ENCODE peak calls at places on chromosomes 12 and 14, in four cellular contexts. R, T, E and Y are unnamed samples.

GRCh38 chr14:68682166-68683103 is 110.4 kb downstream of the ZFP36L1 start:
- DNase-seq in R (peak; percentile 95), T (no peak), E (peak; percentile 89), Y (peak; percentile 71)

GRCh38 chr14:68408680-68409079 is 384.2 kb downstream of the ZFP36L1 start:
- DNase-seq in R (peak; percentile 63), T (no peak), E (peak; percentile 53), Y (no peak)

GRCh38 chr12:48069253-48069652 is 36.6 kb downstream of the SENP1 start:
- DNase-seq in R (peak; percentile 35), T (no peak), E (no peak), Y (no peak)

GRCh38 chr14:30185832-30186231 is 258.2 kb upstream of the PRKD1 start:
- DNase-seq in R (no peak), T (no peak), E (no peak), Y (no peak)

GRCh38 chr12:116603516-116603915 is 44.3 kb downstream of the MAP1LC3B2 start:
- DNase-seq in R (no peak), T (peak; percentile 22), E (no peak), Y (no peak)

GRCh38 chr12:12880537-12880936 is 10.8 kb upstream of the GPRC5A start:
- DNase-seq in R (no peak), T (no peak), E (no peak), Y (no peak)

GRCh38 chr12:47155457-47156166 is 75.9 kb upstream of the AMIGO2 start:
- DNase-seq in R (no peak), T (no peak), E (no peak), Y (no peak)

GRCh38 chr14:54108481-54109471 is 152.2 kb upstream of the BMP4 start:
- DNase-seq in R (peak; percentile 100), T (no peak), E (no peak), Y (no peak)

GRCh38 chr14:33184587-33184986 is 245.9 kb downstream of the NPAS3 start:
- DNase-seq in R (peak; percentile 53), T (peak; percentile 26), E (no peak), Y (no peak)

GRCh38 chr12:15227004-15227679 is 5.9 kb upstream of the RERG start:
- DNase-seq in R (peak; percentile 67), T (peak; percentile 68), E (peak; percentile 32), Y (peak; percentile 67)

GRCh38 chr12:120115692-120116442 is 686 bp downstream of the RAB35 start:
- DNase-seq in R (peak; percentile 36), T (no peak), E (peak; percentile 70), Y (peak; percentile 58)

GRCh38 chr14:41605550-41606248 is 977 bp upstream of the LRFN5 start:
- DNase-seq in R (no peak), T (peak; percentile 75), E (no peak), Y (peak; percentile 56)

GRCh38 chr12:55073043-55074022 is 52.9 kb upstream of the OR9K2 start:
- DNase-seq in R (peak; percentile 81), T (peak; percentile 88), E (peak; percentile 86), Y (peak; percentile 87)

GRCh38 chr12:122984612-122985358 is 4.3 kb downstream of the ARL6IP4 start:
- DNase-seq in R (no peak), T (no peak), E (no peak), Y (no peak)

GRCh38 chr12:6067152-6067916 is 57.1 kb downstream of the VWF start:
- DNase-seq in R (peak; percentile 75), T (peak; percentile 72), E (no peak), Y (peak; percentile 60)

GRCh38 chr14:106277503-106277902 is 751.1 kb downstream of the TMEM121 start:
- DNase-seq in R (no peak), T (no peak), E (peak; percentile 41), Y (no peak)

GRCh38 chr12:101823891-101824290 is 6.9 kb downstream of the GNPTAB start:
- DNase-seq in R (peak; percentile 64), T (peak; percentile 70), E (peak; percentile 93), Y (peak; percentile 23)

GRCh38 chr12:75579552-75579951 is 68.1 kb upstream of the KRR1 start:
- DNase-seq in R (no peak), T (no peak), E (no peak), Y (no peak)

GRCh38 chr14:77799863-77800730 is at the start of gene ADCK1:
- DNase-seq in R (peak; percentile 79), T (peak; percentile 89), E (peak; percentile 91), Y (peak; percentile 92)

GRCh38 chr14:26966942-26967341 is 369.1 kb upstream of the NOVA1 start:
- DNase-seq in R (peak; percentile 9), T (no peak), E (no peak), Y (peak; percentile 4)

GRCh38 chr14:75126679-75127473 is at the start of gene NEK9:
- DNase-seq in R (peak; percentile 80), T (peak; percentile 65), E (peak; percentile 92), Y (peak; percentile 70)

GRCh38 chr14:74669846-74670245 is 43.0 kb downstream of the AREL1 start:
- DNase-seq in R (no peak), T (no peak), E (no peak), Y (no peak)

GRCh38 chr12:25293596-25293995 is 42.9 kb upstream of the KRAS start:
- DNase-seq in R (no peak), T (no peak), E (no peak), Y (no peak)

GRCh38 chr12:24838531-24838950 is 110.4 kb downstream of the BCAT1 start:
- DNase-seq in R (no peak), T (no peak), E (no peak), Y (peak; percentile 50)

GRCh38 chr14:104752338-104752734 is 611 bp upstream of the SIVA1 start:
- DNase-seq in R (no peak), T (no peak), E (no peak), Y (no peak)

GRCh38 chr12:52772727-52773126 is 4.4 kb downstream of the KRT76 start:
- DNase-seq in R (no peak), T (no peak), E (no peak), Y (no peak)

GRCh38 chr14:32329146-32329545 is at the start of gene AKAP6:
- DNase-seq in R (no peak), T (peak; percentile 84), E (no peak), Y (no peak)

GRCh38 chr14:69090187-69090789 is 62.6 kb downstream of the DCAF5 start:
- DNase-seq in R (peak; percentile 82), T (peak; percentile 34), E (peak; percentile 33), Y (peak; percentile 63)

GRCh38 chr12:25903603-25904245 is 54.8 kb upstream of the RASSF8 start:
- DNase-seq in R (no peak), T (no peak), E (no peak), Y (no peak)

GRCh38 chr12:104137175-104137901 is 672 bp downstream of the NFYB start:
- DNase-seq in R (peak; percentile 47), T (peak; percentile 69), E (peak; percentile 74), Y (peak; percentile 46)

GRCh38 chr14:24289649-24290283 is 9.8 kb downstream of the DHRS1 start:
- DNase-seq in R (no peak), T (no peak), E (no peak), Y (no peak)

DNA sequence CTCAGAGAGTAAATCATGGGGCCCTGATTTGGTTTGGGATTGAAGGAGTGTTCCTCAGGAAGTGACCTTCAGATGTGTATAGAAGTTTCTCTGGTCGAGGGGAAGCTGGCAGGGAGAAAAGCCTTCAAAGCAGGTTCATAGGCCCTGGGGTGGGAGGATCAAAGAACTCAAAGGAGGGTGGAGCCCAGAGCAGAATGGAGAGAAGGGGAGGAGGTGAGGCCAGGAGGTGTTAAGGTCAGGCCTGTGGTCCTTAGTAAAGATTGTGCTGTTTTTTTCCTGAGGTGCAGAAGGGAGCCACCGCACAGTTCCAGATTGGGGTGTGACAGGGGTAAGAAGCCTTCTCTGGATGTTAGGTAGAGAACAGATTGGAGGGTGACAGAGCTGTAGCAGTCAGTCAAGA is 9.7 kb upstream of the CFAP251 start:
- DNase-seq in R (no peak), T (no peak), E (no peak), Y (no peak)
- H2AFZ ChIP-seq in R (no peak overlapping the region), T (no peak overlapping the region), E (no peak overlapping the region), Y (no peak overlapping the region)

GRCh38 chr14:95535226-95536021 is 574 bp downstream of the GLRX5 start:
- DNase-seq in R (no peak), T (peak; percentile 25), E (peak; percentile 40), Y (peak; percentile 48)
- H3K4me2 ChIP-seq in R (peak overlapping the region; percentile 97), T (peak overlapping the region; percentile 94), E (peak overlapping the region; percentile 95), Y (peak overlapping the region; percentile 88)

GRCh38 chr12:130127909-130128763 is 34.1 kb upstream of the FZD10 start:
- DNase-seq in R (no peak), T (no peak), E (no peak), Y (no peak)

GRCh38 chr12:130127527-130127908 is 34.7 kb upstream of the FZD10 start:
- DNase-seq in R (no peak), T (no peak), E (no peak), Y (no peak)

GRCh38 chr12:130124605-130125244 is 37.5 kb upstream of the FZD10 start:
- DNase-seq in R (no peak), T (no peak), E (no peak), Y (no peak)

GRCh38 chr12:130124106-130124505 is 38.2 kb upstream of the FZD10 start:
- DNase-seq in R (no peak), T (no peak), E (no peak), Y (no peak)

GRCh38 chr12:130126023-130126432 is 36.2 kb upstream of the FZD10 start:
- DNase-seq in R (no peak), T (no peak), E (no peak), Y (no peak)
- TF ChIP-seq EZH2phosphoT487 in R (no peak), T (no peak), E (no peak), Y (no peak)

DNA sequence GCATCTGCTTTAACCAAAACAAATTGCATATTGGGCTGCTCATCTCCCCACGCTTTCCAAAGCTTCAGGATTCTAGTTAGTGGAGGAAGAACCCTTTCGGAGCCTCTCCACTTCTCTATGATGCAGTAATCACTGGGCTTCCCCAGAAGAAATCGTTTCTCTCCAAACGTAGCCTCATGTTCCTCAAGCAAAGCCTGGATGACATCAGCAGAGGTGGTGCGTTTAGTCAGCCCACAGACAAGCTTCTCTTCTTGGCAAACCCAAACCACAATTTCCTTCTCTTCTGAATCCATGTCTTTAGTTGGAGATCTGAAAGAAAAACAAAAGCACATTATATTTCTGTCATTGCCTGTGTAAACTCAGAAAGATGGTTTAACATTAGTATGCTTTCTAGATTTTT is 30.6 kb downstream of the RASSF9 start:
- DNase-seq in R (no peak), T (no peak), E (no peak), Y (no peak)
- H2AFZ ChIP-seq in R (no peak overlapping the region), T (peak overlapping the region; percentile 64), E (no peak overlapping the region), Y (no peak overlapping the region)

GRCh38 chr14:65412189-65412846 is at the start of gene FUT8:
- DNase-seq in R (peak; percentile 98), T (peak; percentile 99), E (peak; percentile 95), Y (peak; percentile 97)
- H3K4me2 ChIP-seq in R (peak within 1 kb of the TSS; percentile 97), T (peak within 1 kb of the TSS; percentile 97), E (peak within 1 kb of the TSS; percentile 82), Y (peak within 1 kb of the TSS; percentile 79)

GRCh38 chr14:48970995-48971394 is 615.2 kb downstream of the RPS29 start:
- DNase-seq in R (peak; percentile 40), T (no peak), E (no peak), Y (no peak)
- TF ChIP-seq EZH2phosphoT487 in R (no peak), T (no peak), E (no peak), Y (no peak)

DNA sequence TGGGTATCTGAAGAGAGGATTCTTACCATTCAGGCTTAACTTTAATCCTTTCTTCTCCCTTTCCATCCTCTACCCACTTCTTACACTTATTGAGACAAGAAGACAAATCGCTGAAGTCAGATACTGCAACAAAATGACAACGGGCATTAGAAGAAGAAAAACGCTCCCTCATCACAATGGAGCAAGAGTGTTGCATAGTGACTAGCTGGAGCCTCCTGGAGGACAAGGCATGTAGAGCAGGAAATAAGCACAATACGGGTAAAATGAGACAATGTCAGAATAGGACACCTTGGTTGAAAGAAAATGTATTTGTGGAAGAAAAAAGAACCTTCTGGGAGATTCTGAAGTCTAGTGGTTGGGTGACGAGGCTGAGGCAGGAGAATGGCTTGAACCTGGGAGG is 501.0 kb downstream of the RERGL start:
- DNase-seq in R (peak; percentile 70), T (peak; percentile 73), E (peak; percentile 32), Y (peak; percentile 55)
- H2AFZ ChIP-seq in R (peak overlapping the region; percentile 65), T (peak overlapping the region; percentile 98), E (peak overlapping the region; percentile 23), Y (peak overlapping the region; percentile 44)